ENCODE peak calls at places on chromosomes 11 and 22, in four cellular contexts. Q is neuronal stem cell, G is PC-3, W is aorta. B is an unnamed sample.

GRCh38 chr11:131486937-131487336 is 116.5 kb downstream of the NTM start:
- DNase-seq in Q (no peak), G (no peak), W (no peak), B (no peak)

GRCh38 chr11:126233391-126233790 is 21.8 kb downstream of the FAM118B start:
- DNase-seq in Q (no peak), G (peak; percentile 81), W (no peak), B (no peak)

GRCh38 chr22:31229402-31230140 is 17.5 kb downstream of the LIMK2 start:
- DNase-seq in Q (no peak), G (no peak), W (peak; percentile 74), B (no peak)

GRCh38 chr22:50015451-50016307 is 3.1 kb upstream of the IL17REL start:
- DNase-seq in Q (no peak), G (no peak), W (no peak), B (peak; percentile 63)

GRCh38 chr22:19109198-19110063 is 12.8 kb downstream of the DGCR2 start:
- DNase-seq in Q (no peak), G (no peak), W (no peak), B (no peak)

GRCh38 chr11:8260202-8260996 is 3.3 kb downstream of the LMO1 start:
- DNase-seq in Q (no peak), G (no peak), W (no peak), B (peak; percentile 40)

GRCh38 chr22:41263704-41264103 is 22.3 kb downstream of the RANGAP1 start:
- DNase-seq in Q (no peak), G (no peak), W (no peak), B (no peak)

GRCh38 chr22:25282671-25283561 is 63.5 kb downstream of the CRYBB2 start:
- DNase-seq in Q (peak; percentile 18), G (no peak), W (no peak), B (no peak)

GRCh38 chr11:27166130-27166529 is 125.5 kb downstream of the BBOX1 start:
- DNase-seq in Q (no peak), G (no peak), W (no peak), B (no peak)

GRCh38 chr11:36091256-36091811 is 147.5 kb downstream of the LDLRAD3 start:
- DNase-seq in Q (no peak), G (no peak), W (no peak), B (no peak)

GRCh38 chr11:65718531-65718930 is 2.1 kb downstream of the RNASEH2C start:
- DNase-seq in Q (no peak), G (no peak), W (peak; percentile 25), B (no peak)

GRCh38 chr11:109512680-109513079 is 90.7 kb downstream of the C11orf87 start:
- DNase-seq in Q (no peak), G (no peak), W (no peak), B (no peak)

GRCh38 chr11:104151404-104152204 is 12.3 kb downstream of the PDGFD start:
- DNase-seq in Q (no peak), G (peak; percentile 48), W (no peak), B (no peak)

GRCh38 chr11:8098361-8098760 is 17.4 kb downstream of the TUB start:
- DNase-seq in Q (no peak), G (peak; percentile 19), W (no peak), B (peak; percentile 28)

GRCh38 chr11:100875521-100875869 is 188.4 kb downstream of the ARHGAP42 start:
- DNase-seq in Q (no peak), G (no peak), W (no peak), B (no peak)

GRCh38 chr11:69080361-69080973 is 31.7 kb downstream of the TPCN2 start:
- DNase-seq in Q (no peak), G (peak; percentile 93), W (no peak), B (no peak)

GRCh38 chr11:33652930-33653329 is 47.7 kb downstream of the C11orf91 start:
- DNase-seq in Q (no peak), G (no peak), W (no peak), B (no peak)

GRCh38 chr11:126452256-126452655 is 96.8 kb downstream of the ST3GAL4 start:
- DNase-seq in Q (no peak), G (no peak), W (no peak), B (no peak)

GRCh38 chr11:14764899-14765527 is 121.4 kb downstream of the PDE3B start:
- DNase-seq in Q (no peak), G (peak; percentile 51), W (no peak), B (no peak)

GRCh38 chr11:107736546-107736945 is 24.7 kb upstream of the SLN start:
- DNase-seq in Q (no peak), G (no peak), W (no peak), B (no peak)

GRCh38 chr11:10600570-10601248 is 32.2 kb upstream of the LYVE1 start:
- DNase-seq in Q (no peak), G (no peak), W (peak; percentile 47), B (no peak)
- H3K36me3 ChIP-seq in Q (no peaks in the 10 kb centered on the region), G (no peaks in the 10 kb centered on the region), W (peaks cover 3% of the 10 kb centered on the region), B (no peaks in the 10 kb centered on the region)

DNA sequence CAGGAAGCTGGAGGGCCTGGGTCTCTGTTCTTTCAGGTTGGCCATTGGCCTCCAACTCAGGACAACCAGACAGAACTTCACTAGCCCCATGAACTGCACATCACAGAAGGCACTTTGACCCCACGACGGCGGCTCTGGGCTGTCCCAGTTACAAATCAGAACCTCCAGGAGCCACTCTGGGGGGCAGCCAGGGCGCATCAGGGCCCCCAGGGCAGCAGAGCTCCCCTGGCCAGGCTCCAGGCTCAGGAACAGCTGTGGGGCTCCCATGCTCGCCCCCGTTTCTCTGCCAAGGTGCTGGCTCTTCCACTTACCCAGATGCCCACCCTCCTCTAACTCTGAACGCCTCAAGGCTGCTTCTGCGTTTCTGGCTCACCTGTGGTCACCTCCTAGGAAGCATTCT is 25.5 kb downstream of the TOLLIP start:
- DNase-seq in Q (no peak), G (no peak), W (no peak), B (peak; percentile 68)
- H3K36me3 ChIP-seq in Q (peaks cover 78% of the 10 kb centered on the region), G (peaks cover 6% of the 10 kb centered on the region), W (no peaks in the 10 kb centered on the region), B (peaks cover 95% of the 10 kb centered on the region)

GRCh38 chr11:1747753-1748466 is 2.5 kb downstream of the IFITM10 start:
- DNase-seq in Q (no peak), G (no peak), W (peak; percentile 67), B (peak; percentile 80)
- H3K36me3 ChIP-seq in Q (peaks cover 3% of the 10 kb centered on the region), G (no peaks in the 10 kb centered on the region), W (no peaks in the 10 kb centered on the region), B (peaks cover 14% of the 10 kb centered on the region)

GRCh38 chr11:116750070-116750718 is 22.6 kb downstream of the BUD13 start:
- DNase-seq in Q (no peak), G (no peak), W (no peak), B (no peak)
- H3K36me3 ChIP-seq in Q (peaks cover 96% of the 10 kb centered on the region), G (peaks cover 54% of the 10 kb centered on the region), W (peaks cover 5% of the 10 kb centered on the region), B (peaks cover 58% of the 10 kb centered on the region)

GRCh38 chr11:112160452-112160851 is 3.4 kb downstream of the IL18 start:
- DNase-seq in Q (no peak), G (peak; percentile 24), W (no peak), B (no peak)

GRCh38 chr11:112161012-112161411 is 2.9 kb downstream of the IL18 start:
- DNase-seq in Q (no peak), G (no peak), W (no peak), B (no peak)

GRCh38 chr11:112156594-112157273 is 7.2 kb downstream of the IL18 start:
- DNase-seq in Q (no peak), G (no peak), W (no peak), B (no peak)

GRCh38 chr11:112157274-112157766 is 6.6 kb downstream of the IL18 start:
- DNase-seq in Q (no peak), G (peak; percentile 100), W (no peak), B (no peak)

GRCh38 chr11:112159098-112159761 is 4.7 kb downstream of the IL18 start:
- DNase-seq in Q (no peak), G (no peak), W (no peak), B (no peak)
- H3K36me3 ChIP-seq in Q (no peaks in the 10 kb centered on the region), G (peaks cover 15% of the 10 kb centered on the region), W (no peaks in the 10 kb centered on the region), B (no peaks in the 10 kb centered on the region)

B was measured in spleen.